ENCODE peak calls at places on chromosome 10, in eight cellular contexts. Q is Caco-2, G is Peyer's patch, F is HCT116, Y is mammary epithelial cell, L is heart left ventricle, A is ovary, M is GM12878. V is an unnamed sample.

GRCh38 chr10:22086730-22087364 is 83.3 kb upstream of the DNAJC1 start:
- DNase-seq in Q (peak; percentile 18), G (peak; percentile 72), F (peak; percentile 38), Y (peak; percentile 27), L (peak; percentile 88), A (peak; percentile 77), M (no peak), V (peak; percentile 67)

GRCh38 chr10:89207801-89208551 is 859 bp upstream of the CH25H start:
- DNase-seq in Q (peak; percentile 19), G (peak; percentile 60), F (no peak), Y (no peak), L (peak; percentile 69), A (peak; percentile 62), M (no peak), V (no peak)

GRCh38 chr10:84335516-84335915 is 7.1 kb downstream of the CCSER2 start:
- DNase-seq in Q (no peak), G (no peak), F (no peak), Y (no peak), L (no peak), A (no peak), M (no peak), V (no peak)

GRCh38 chr10:980468-980867 is 7.8 kb upstream of the GTPBP4 start:
- DNase-seq in Q (no peak), G (peak; percentile 15), F (no peak), Y (no peak), L (no peak), A (no peak), M (no peak), V (no peak)

GRCh38 chr10:104642311-104643022 is 1.4 kb downstream of the SORCS3 start:
- DNase-seq in Q (no peak), G (no peak), F (no peak), Y (no peak), L (peak; percentile 42), A (no peak), M (no peak), V (peak; percentile 10)

GRCh38 chr10:84258034-84258695 is 13.3 kb downstream of the RGR start:
- DNase-seq in Q (no peak), G (no peak), F (no peak), Y (no peak), L (no peak), A (no peak), M (no peak), V (no peak)

GRCh38 chr10:47036771-47037170 is 125.5 kb downstream of the PTPN20 start:
- DNase-seq in Q (no peak), G (no peak), F (no peak), Y (no peak), L (peak; percentile 4), A (no peak), M (no peak), V (no peak)

GRCh38 chr10:113712755-113713154 is 33.0 kb downstream of the CASP7 start:
- DNase-seq in Q (no peak), G (no peak), F (no peak), Y (no peak), L (no peak), A (no peak), M (no peak), V (no peak)

GRCh38 chr10:28060031-28060607 is 61.2 kb upstream of the ODAD2 start:
- DNase-seq in Q (no peak), G (no peak), F (no peak), Y (no peak), L (no peak), A (no peak), M (no peak), V (no peak)

GRCh38 chr10:74917481-74918077 is 91.2 kb downstream of the KAT6B start:
- DNase-seq in Q (no peak), G (no peak), F (peak; percentile 64), Y (peak; percentile 92), L (no peak), A (no peak), M (no peak), V (peak; percentile 96)

GRCh38 chr10:18094793-18095192 is 45.4 kb upstream of the CACNB2 start:
- DNase-seq in Q (peak; percentile 51), G (no peak), F (no peak), Y (no peak), L (no peak), A (no peak), M (no peak), V (no peak)

GRCh38 chr10:123930340-123931001 is 38.9 kb upstream of the CPXM2 start:
- DNase-seq in Q (no peak), G (no peak), F (no peak), Y (no peak), L (no peak), A (no peak), M (no peak), V (peak; percentile 39)

GRCh38 chr10:93445097-93445960 is 36.8 kb downstream of the MYOF start:
- DNase-seq in Q (peak; percentile 97), G (peak; percentile 88), F (peak; percentile 84), Y (peak; percentile 99), L (peak; percentile 86), A (peak; percentile 87), M (no peak), V (peak; percentile 99)

GRCh38 chr10:119449760-119450461 is 92.6 kb downstream of the RGS10 start:
- DNase-seq in Q (no peak), G (peak; percentile 61), F (no peak), Y (peak; percentile 39), L (peak; percentile 58), A (peak; percentile 69), M (no peak), V (no peak)

GRCh38 chr10:12644380-12645144 is 295.2 kb downstream of the CAMK1D start:
- DNase-seq in Q (no peak), G (no peak), F (no peak), Y (no peak), L (no peak), A (no peak), M (no peak), V (no peak)

GRCh38 chr10:121453160-121453559 is 145.1 kb downstream of the FGFR2 start:
- DNase-seq in Q (no peak), G (no peak), F (no peak), Y (no peak), L (no peak), A (no peak), M (no peak), V (no peak)

GRCh38 chr10:73601486-73601921 is 10.4 kb upstream of the USP54 start:
- DNase-seq in Q (peak; percentile 77), G (peak; percentile 80), F (no peak), Y (peak; percentile 88), L (no peak), A (no peak), M (no peak), V (peak; percentile 99)

GRCh38 chr10:55183993-55184392 is 383.0 kb upstream of the PCDH15 start:
- DNase-seq in Q (no peak), G (no peak), F (no peak), Y (peak; percentile 93), L (no peak), A (no peak), M (no peak), V (no peak)

GRCh38 chr10:55174419-55174818 is 373.4 kb upstream of the PCDH15 start:
- DNase-seq in Q (peak; percentile 60), G (no peak), F (no peak), Y (no peak), L (no peak), A (no peak), M (no peak), V (no peak)

DNA sequence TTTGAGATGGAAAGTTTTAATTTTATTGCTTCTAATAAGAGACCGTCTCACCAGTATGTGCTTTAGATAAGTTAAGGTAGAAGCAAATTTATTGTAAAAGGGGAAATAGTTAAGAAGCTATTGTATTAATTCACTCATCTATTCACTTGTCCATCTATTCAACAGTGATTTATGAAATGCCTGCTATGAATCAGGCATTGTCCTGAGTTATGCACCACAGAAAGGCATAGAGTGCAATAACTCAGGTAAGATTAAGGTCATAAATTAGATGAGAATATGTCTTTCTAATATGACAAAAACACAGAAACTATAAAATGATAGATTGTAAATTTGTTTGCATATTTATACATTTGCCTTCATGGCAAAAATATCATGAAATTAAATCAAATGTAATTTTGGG is 379.3 kb upstream of the PCDH15 start:
- DNase-seq in Q (no peak), G (no peak), F (no peak), Y (no peak), L (no peak), A (no peak), M (no peak), V (no peak)
- H3K27me3 ChIP-seq in Q (no peaks in the 10 kb centered on the region), G (no peaks in the 10 kb centered on the region), F (no peaks in the 10 kb centered on the region), Y (no peaks in the 10 kb centered on the region), L (no peaks in the 10 kb centered on the region), A (no peaks in the 10 kb centered on the region), M (no peaks in the 10 kb centered on the region), V (no peaks in the 10 kb centered on the region)

GRCh38 chr10:86755740-86756510 is 494 bp upstream of the BMPR1A start:
- DNase-seq in Q (peak; percentile 88), G (peak; percentile 94), F (peak; percentile 59), Y (peak; percentile 85), L (peak; percentile 91), A (peak; percentile 97), M (no peak), V (peak; percentile 46)

GRCh38 chr10:86755454-86755739 is 1.0 kb upstream of the BMPR1A start:
- DNase-seq in Q (no peak), G (no peak), F (no peak), Y (no peak), L (no peak), A (no peak), M (no peak), V (no peak)

GRCh38 chr10:86758231-86759072 is 2.0 kb downstream of the BMPR1A start:
- DNase-seq in Q (no peak), G (no peak), F (no peak), Y (peak; percentile 46), L (no peak), A (no peak), M (no peak), V (peak; percentile 43)

GRCh38 chr10:86756511-86757109 is at the start of gene BMPR1A:
- DNase-seq in Q (peak; percentile 97), G (no peak), F (no peak), Y (peak; percentile 20), L (no peak), A (no peak), M (no peak), V (peak; percentile 54)

GRCh38 chr10:86757110-86757790 is 831 bp downstream of the BMPR1A start:
- DNase-seq in Q (peak; percentile 58), G (peak; percentile 53), F (peak; percentile 29), Y (peak; percentile 51), L (peak; percentile 55), A (peak; percentile 74), M (no peak), V (peak; percentile 50)
- TF ChIP-seq CTCF in Q (no peak), G (peak; percentile 39), F (peak; percentile 22), Y (peak; percentile 31), L (peak; percentile 27), A (peak; percentile 50), M (no peak), V (peak; percentile 13)

DNA sequence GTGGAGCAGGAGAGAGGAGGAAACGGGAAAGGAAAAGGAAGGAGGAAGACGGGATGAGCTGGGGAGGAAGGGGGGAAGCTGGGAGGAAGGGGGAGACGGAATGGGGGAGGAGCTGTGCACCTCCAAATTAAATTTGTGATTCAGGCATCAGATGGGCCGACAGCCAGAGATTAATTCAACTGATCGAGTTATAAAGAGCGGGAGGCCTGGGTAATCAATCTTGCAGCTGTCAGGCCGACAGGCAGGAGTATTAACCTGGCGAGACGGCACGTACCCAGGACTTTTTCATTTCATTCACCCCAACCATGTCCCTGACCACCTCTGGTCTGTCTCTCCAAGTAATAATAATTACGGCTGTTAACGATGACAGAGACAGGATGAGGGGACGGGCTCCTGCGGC is 26.2 kb downstream of the KAZALD1 start:
- DNase-seq in Q (no peak), G (no peak), F (no peak), Y (no peak), L (peak; percentile 11), A (no peak), M (no peak), V (no peak)
- H3K27me3 ChIP-seq in Q (no peaks in the 10 kb centered on the region), G (no peaks in the 10 kb centered on the region), F (peaks cover 23% of the 10 kb centered on the region), Y (no peaks in the 10 kb centered on the region), L (peaks cover 10% of the 10 kb centered on the region), A (no peaks in the 10 kb centered on the region), M (peaks cover 2% of the 10 kb centered on the region), V (peaks cover 10% of the 10 kb centered on the region)

GRCh38 chr10:99698504-99699080 is 33.3 kb downstream of the COX15 start:
- DNase-seq in Q (peak; percentile 43), G (peak; percentile 56), F (no peak), Y (no peak), L (no peak), A (no peak), M (no peak), V (no peak)
- TF ChIP-seq CTCF in Q (peak; percentile 14), G (peak; percentile 31), F (peak; percentile 37), Y (peak; percentile 19), L (no peak), A (no peak), M (peak; percentile 21), V (peak; percentile 13)

V was measured in bronchial epithelial cell.